ENCODE peak calls at places on chromosomes 16 and 17, in five cellular contexts. One of them, this sample, is unnamed.

GRCh38 chr17:45950888-45951287 is 48.2 kb upstream of the STH start:
- DNase-seq in fibroblast of mammary gland: no peak
- DNase-seq in brain microvascular endothelial cell: no peak
- DNase-seq in AG04450: no peak
- DNase-seq in AG09309: no peak
- DNase-seq in this sample: no peak

GRCh38 chr16:61295311-61295710 is 740.9 kb downstream of the CDH8 start:
- DNase-seq in fibroblast of mammary gland: no peak
- DNase-seq in AG09309: no peak
- DNase-seq in brain microvascular endothelial cell: peak
- DNase-seq in AG04450: no peak
- DNase-seq in this sample: no peak

GRCh38 chr16:11472410-11472809 is 114.3 kb downstream of the LITAF start:
- DNase-seq in fibroblast of mammary gland: no peak
- DNase-seq in AG09309: no peak
- DNase-seq in brain microvascular endothelial cell: no peak
- DNase-seq in AG04450: no peak
- DNase-seq in this sample: no peak

GRCh38 chr17:79747508-79748295 is 17.0 kb downstream of the ENPP7 start:
- DNase-seq in AG09309: no peak
- DNase-seq in brain microvascular endothelial cell: no peak
- DNase-seq in fibroblast of mammary gland: no peak
- DNase-seq in AG04450: no peak
- DNase-seq in this sample: no peak

GRCh38 chr17:35578929-35579448 is 618 bp upstream of the PEX12 start:
- DNase-seq in AG04450: no peak
- DNase-seq in fibroblast of mammary gland: no peak
- DNase-seq in brain microvascular endothelial cell: no peak
- DNase-seq in AG09309: no peak
- DNase-seq in this sample: peak

GRCh38 chr16:84308120-84308519 is 13.4 kb downstream of the WFDC1 start:
- DNase-seq in fibroblast of mammary gland: peak
- DNase-seq in AG09309: no peak
- DNase-seq in AG04450: peak
- DNase-seq in brain microvascular endothelial cell: no peak
- DNase-seq in this sample: no peak

GRCh38 chr17:35557353-35557752 is 3.3 kb downstream of the SLFN14 start:
- DNase-seq in brain microvascular endothelial cell: no peak
- DNase-seq in fibroblast of mammary gland: no peak
- DNase-seq in AG09309: no peak
- DNase-seq in AG04450: no peak
- DNase-seq in this sample: no peak

GRCh38 chr17:45230787-45231480 is 9.2 kb downstream of the FMNL1 start:
- DNase-seq in fibroblast of mammary gland: peak
- DNase-seq in brain microvascular endothelial cell: no peak
- DNase-seq in AG04450: no peak
- DNase-seq in AG09309: no peak
- DNase-seq in this sample: no peak

GRCh38 chr17:80945736-80946135 is 45.9 kb upstream of the CHMP6 start:
- DNase-seq in AG04450: no peak
- DNase-seq in brain microvascular endothelial cell: no peak
- DNase-seq in fibroblast of mammary gland: no peak
- DNase-seq in AG09309: no peak
- DNase-seq in this sample: no peak

GRCh38 chr17:59763861-59764260 is 56.4 kb downstream of the VMP1 start:
- DNase-seq in brain microvascular endothelial cell: peak
- DNase-seq in AG04450: peak
- DNase-seq in AG09309: no peak
- DNase-seq in fibroblast of mammary gland: peak
- DNase-seq in this sample: peak

GRCh38 chr17:74957935-74958549 is 14.5 kb downstream of the HID1 start:
- DNase-seq in brain microvascular endothelial cell: peak
- DNase-seq in AG09309: no peak
- DNase-seq in fibroblast of mammary gland: peak
- DNase-seq in AG04450: no peak
- DNase-seq in this sample: peak

GRCh38 chr16:49699718-49700117 is 156.2 kb downstream of the ZNF423 start:
- DNase-seq in AG04450: no peak
- DNase-seq in brain microvascular endothelial cell: no peak
- DNase-seq in AG09309: no peak
- DNase-seq in fibroblast of mammary gland: no peak
- DNase-seq in this sample: no peak

GRCh38 chr17:428414-428813 is 75.8 kb upstream of the RPH3AL start:
- DNase-seq in AG09309: no peak
- DNase-seq in AG04450: no peak
- DNase-seq in brain microvascular endothelial cell: no peak
- DNase-seq in fibroblast of mammary gland: no peak
- DNase-seq in this sample: no peak

GRCh38 chr17:16486373-16487250 is 5.4 kb downstream of the LRRC75A start:
- DNase-seq in AG09309: peak
- DNase-seq in brain microvascular endothelial cell: peak
- DNase-seq in fibroblast of mammary gland: peak
- DNase-seq in AG04450: no peak
- DNase-seq in this sample: peak

GRCh38 chr16:74603848-74604247 is 3.1 kb downstream of the GLG1 start:
- DNase-seq in AG09309: no peak
- DNase-seq in brain microvascular endothelial cell: no peak
- DNase-seq in fibroblast of mammary gland: peak
- DNase-seq in AG04450: no peak
- DNase-seq in this sample: peak

GRCh38 chr17:83068641-83069570 is 10.5 kb upstream of the METRNL start:
- DNase-seq in brain microvascular endothelial cell: no peak
- DNase-seq in AG04450: no peak
- DNase-seq in AG09309: no peak
- DNase-seq in fibroblast of mammary gland: no peak
- DNase-seq in this sample: no peak

GRCh38 chr17:4492762-4493561 is 5.7 kb upstream of the SPNS2 start:
- DNase-seq in fibroblast of mammary gland: peak
- DNase-seq in AG04450: no peak
- DNase-seq in AG09309: no peak
- DNase-seq in brain microvascular endothelial cell: no peak
- DNase-seq in this sample: no peak

GRCh38 chr17:333626-334396 is 18.8 kb downstream of the RPH3AL start:
- DNase-seq in fibroblast of mammary gland: peak
- DNase-seq in AG04450: peak
- DNase-seq in brain microvascular endothelial cell: peak
- DNase-seq in AG09309: no peak
- DNase-seq in this sample: peak

GRCh38 chr17:15298176-15298575 is 33.0 kb upstream of the PMP22 start:
- DNase-seq in fibroblast of mammary gland: peak
- DNase-seq in AG09309: no peak
- DNase-seq in AG04450: no peak
- DNase-seq in brain microvascular endothelial cell: peak
- DNase-seq in this sample: peak

GRCh38 chr17:31413871-31414589 is 22.6 kb downstream of the RAB11FIP4 start:
- DNase-seq in AG09309: peak
- DNase-seq in brain microvascular endothelial cell: peak
- DNase-seq in fibroblast of mammary gland: peak
- DNase-seq in AG04450: peak
- DNase-seq in this sample: no peak

GRCh38 chr17:43392397-43392796 is 6.4 kb upstream of the ARL4D start:
- DNase-seq in AG09309: no peak
- DNase-seq in AG04450: no peak
- DNase-seq in fibroblast of mammary gland: no peak
- DNase-seq in brain microvascular endothelial cell: no peak
- DNase-seq in this sample: no peak

GRCh38 chr17:43388198-43389021 is 10.4 kb upstream of the ARL4D start:
- DNase-seq in brain microvascular endothelial cell: peak
- DNase-seq in AG04450: peak
- DNase-seq in AG09309: peak
- DNase-seq in fibroblast of mammary gland: peak
- DNase-seq in this sample: peak

GRCh38 chr17:43393944-43394482 is 4.8 kb upstream of the ARL4D start:
- DNase-seq in AG04450: peak
- DNase-seq in brain microvascular endothelial cell: peak
- DNase-seq in AG09309: no peak
- DNase-seq in fibroblast of mammary gland: peak
- DNase-seq in this sample: peak

GRCh38 chr17:43385046-43385831 is 13.6 kb upstream of the ARL4D start:
- DNase-seq in brain microvascular endothelial cell: no peak
- DNase-seq in AG09309: no peak
- DNase-seq in fibroblast of mammary gland: no peak
- DNase-seq in AG04450: no peak
- DNase-seq in this sample: no peak

DNA sequence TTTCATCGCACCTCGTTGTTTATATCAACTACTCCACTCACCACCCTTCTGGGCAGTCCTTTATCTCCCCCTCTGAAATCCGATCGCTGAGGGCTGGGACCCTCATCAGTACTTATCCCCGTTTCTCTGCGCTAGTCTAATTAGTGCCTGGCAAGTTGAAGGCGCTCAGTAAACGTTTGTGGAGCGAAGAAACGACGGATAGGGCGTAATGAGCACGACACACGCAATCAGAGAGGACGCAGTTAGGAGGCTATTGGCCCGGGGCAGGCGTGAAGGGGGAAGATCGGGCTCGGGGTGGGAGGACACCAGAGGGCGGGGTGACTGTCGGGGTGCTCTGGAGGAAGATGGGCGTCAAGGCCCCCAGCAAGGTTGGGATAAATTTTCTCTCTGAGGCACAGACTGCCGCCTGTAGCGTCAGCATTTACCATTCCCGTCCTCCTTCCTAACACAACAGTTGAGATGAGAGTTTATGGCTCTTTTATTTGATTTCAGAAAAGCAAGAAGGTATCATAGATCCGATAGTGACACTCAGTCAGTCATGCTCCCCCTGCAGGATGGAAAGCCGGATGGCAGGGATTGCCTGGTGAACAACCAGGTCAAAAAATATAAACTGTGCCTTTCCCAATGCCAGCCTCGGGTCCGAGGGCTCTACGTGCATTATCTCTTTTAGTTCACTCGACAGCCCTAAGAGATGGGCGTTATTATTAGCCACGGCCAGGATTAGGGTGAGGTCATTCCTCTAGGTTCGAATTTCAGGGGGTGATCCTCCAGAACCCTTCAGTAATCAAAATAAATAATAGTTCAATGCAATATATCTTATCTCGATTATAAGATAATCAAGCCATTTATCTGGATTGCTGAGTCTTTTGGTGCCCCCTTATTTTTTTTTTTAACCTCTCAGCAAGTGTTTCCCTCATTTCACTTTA is 9.5 kb upstream of the ARL4D start:
- DNase-seq in fibroblast of mammary gland: peak
- DNase-seq in AG04450: no peak
- DNase-seq in AG09309: peak
- DNase-seq in brain microvascular endothelial cell: peak
- DNase-seq in this sample: peak
- H3K4me3 ChIP-seq in fibroblast of mammary gland: peak
- H3K4me3 ChIP-seq in AG04450: peak
- H3K4me3 ChIP-seq in AG09309: peak
- H3K4me3 ChIP-seq in brain microvascular endothelial cell: peak
- H3K4me3 ChIP-seq in this sample: peak

GRCh38 chr16:87607223-87607622 is 4.9 kb downstream of the JPH3 start:
- DNase-seq in AG09309: no peak
- DNase-seq in brain microvascular endothelial cell: no peak
- DNase-seq in AG04450: no peak
- DNase-seq in fibroblast of mammary gland: no peak
- DNase-seq in this sample: no peak

GRCh38 chr16:87602821-87603683 is 744 bp downstream of the JPH3 start:
- DNase-seq in brain microvascular endothelial cell: no peak
- DNase-seq in fibroblast of mammary gland: no peak
- DNase-seq in AG04450: no peak
- DNase-seq in AG09309: no peak
- DNase-seq in this sample: no peak

GRCh38 chr16:87602005-87602790 is at the start of gene JPH3:
- DNase-seq in AG09309: no peak
- DNase-seq in brain microvascular endothelial cell: no peak
- DNase-seq in fibroblast of mammary gland: no peak
- DNase-seq in AG04450: no peak
- DNase-seq in this sample: no peak

GRCh38 chr16:87603684-87604571 is 1.6 kb downstream of the JPH3 start:
- DNase-seq in brain microvascular endothelial cell: no peak
- DNase-seq in fibroblast of mammary gland: no peak
- DNase-seq in AG09309: no peak
- DNase-seq in AG04450: no peak
- DNase-seq in this sample: no peak

GRCh38 chr16:87604572-87605135 is 2.3 kb downstream of the JPH3 start:
- DNase-seq in fibroblast of mammary gland: no peak
- DNase-seq in brain microvascular endothelial cell: no peak
- DNase-seq in AG09309: no peak
- DNase-seq in AG04450: no peak
- DNase-seq in this sample: no peak
- H3K4me3 ChIP-seq in fibroblast of mammary gland: no peak
- H3K4me3 ChIP-seq in brain microvascular endothelial cell: no peak
- H3K4me3 ChIP-seq in AG09309: no peak
- H3K4me3 ChIP-seq in AG04450: no peak
- H3K4me3 ChIP-seq in this sample: no peak

DNA sequence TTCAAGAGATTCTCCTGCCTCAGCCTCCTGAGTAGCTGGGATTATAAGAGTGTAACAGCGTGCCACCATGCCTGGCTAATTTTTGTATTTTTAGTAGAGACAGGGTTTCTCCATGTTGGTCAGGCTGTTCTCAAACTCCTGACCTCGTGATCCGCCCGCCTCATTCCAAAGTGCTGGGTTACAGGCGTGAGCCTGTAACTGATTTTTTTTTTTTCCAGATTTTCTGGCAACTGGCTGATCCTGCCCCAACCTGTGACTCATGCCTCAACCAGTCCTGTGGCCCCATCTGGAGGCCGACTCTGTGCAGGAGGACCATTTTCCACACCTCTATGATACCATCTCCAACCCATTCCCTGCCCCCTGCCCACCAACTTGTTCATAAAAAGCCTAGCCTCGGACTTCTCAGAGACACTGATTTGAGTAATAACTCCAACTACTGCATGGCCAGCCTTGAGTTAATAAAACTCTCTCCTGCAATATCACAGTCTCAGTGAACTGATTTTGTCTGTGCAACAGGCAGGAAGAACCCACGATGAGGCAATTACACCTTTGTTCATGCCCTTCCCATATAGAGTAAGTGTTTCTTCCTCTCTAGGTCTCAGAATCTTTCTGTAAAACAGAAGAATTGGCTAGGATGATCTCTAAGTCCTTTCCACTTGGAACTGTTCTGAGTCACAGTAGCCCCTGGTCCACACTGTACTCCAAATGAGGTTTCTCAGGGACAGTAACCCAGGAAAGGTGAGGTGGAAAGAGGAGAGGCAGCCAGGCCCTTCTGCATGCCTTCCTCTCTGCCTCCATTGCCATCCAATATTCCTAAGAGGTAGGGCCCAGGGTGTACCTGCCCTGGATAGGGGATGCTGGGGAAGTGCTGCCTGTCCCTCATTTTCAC is 8.8 kb upstream of the CNOT1 start:
- DNase-seq in AG04450: peak
- DNase-seq in AG09309: peak
- DNase-seq in fibroblast of mammary gland: peak
- DNase-seq in brain microvascular endothelial cell: peak
- DNase-seq in this sample: peak
- H3K4me3 ChIP-seq in AG04450: no peak
- H3K4me3 ChIP-seq in AG09309: no peak
- H3K4me3 ChIP-seq in fibroblast of mammary gland: no peak
- H3K4me3 ChIP-seq in brain microvascular endothelial cell: no peak
- H3K4me3 ChIP-seq in this sample: no peak

DNA sequence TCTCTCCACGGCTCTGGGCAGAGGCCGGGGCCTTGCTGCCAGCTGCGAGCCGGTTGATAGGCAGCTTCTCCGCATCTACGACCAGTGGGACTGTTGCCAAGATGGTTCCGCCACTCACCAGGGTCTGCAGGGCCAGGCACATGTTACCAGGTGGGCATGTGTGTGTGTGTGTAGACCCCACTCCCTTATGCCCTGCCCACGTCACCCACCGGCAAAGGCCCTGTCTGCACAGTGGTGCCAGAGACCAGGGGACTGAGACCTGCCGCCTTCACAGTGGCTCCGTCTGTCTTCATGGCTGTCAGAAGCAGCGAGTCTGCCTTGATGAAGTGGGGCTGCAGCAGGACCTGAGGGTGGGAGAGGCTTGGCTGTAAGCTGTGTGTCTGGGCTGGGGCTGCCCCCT is 17.7 kb downstream of the SREBF1 start:
- DNase-seq in brain microvascular endothelial cell: no peak
- DNase-seq in AG09309: no peak
- DNase-seq in fibroblast of mammary gland: no peak
- DNase-seq in AG04450: no peak
- DNase-seq in this sample: no peak
- H3K4me3 ChIP-seq in brain microvascular endothelial cell: no peak
- H3K4me3 ChIP-seq in AG09309: no peak
- H3K4me3 ChIP-seq in fibroblast of mammary gland: no peak
- H3K4me3 ChIP-seq in AG04450: no peak
- H3K4me3 ChIP-seq in this sample: no peak